ENCODE peak calls at places on chromosomes 3 and 15, in six cellular contexts. One of them, this sample, is unnamed.

GRCh38 chr3:188524057-188524456 is 370.1 kb downstream of the LPP start:
- DNase-seq in glutamatergic neuron: no peak
- DNase-seq in mammary epithelial cell: no peak
- DNase-seq in nephron progenitor cell: no peak
- DNase-seq in pancreas: no peak
- DNase-seq in GM13976: no peak
- DNase-seq in this sample: no peak

GRCh38 chr15:78739996-78740903 is 71.0 kb downstream of the ADAMTS7 start:
- DNase-seq in glutamatergic neuron: peak
- DNase-seq in mammary epithelial cell: peak
- DNase-seq in nephron progenitor cell: peak
- DNase-seq in pancreas: peak
- DNase-seq in GM13976: peak
- DNase-seq in this sample: peak

GRCh38 chr15:25717861-25718504 is 145.1 kb downstream of the ATP10A start:
- DNase-seq in glutamatergic neuron: no peak
- DNase-seq in mammary epithelial cell: no peak
- DNase-seq in nephron progenitor cell: no peak
- DNase-seq in pancreas: no peak
- DNase-seq in GM13976: no peak
- DNase-seq in this sample: no peak

GRCh38 chr15:43423793-43424192 is 52.9 kb downstream of the TUBGCP4 start:
- DNase-seq in glutamatergic neuron: no peak
- DNase-seq in mammary epithelial cell: peak
- DNase-seq in nephron progenitor cell: no peak
- DNase-seq in pancreas: no peak
- DNase-seq in GM13976: no peak
- DNase-seq in this sample: no peak

GRCh38 chr3:42668403-42668740 is 14.9 kb downstream of the ZBTB47 start:
- DNase-seq in glutamatergic neuron: no peak
- DNase-seq in mammary epithelial cell: no peak
- DNase-seq in nephron progenitor cell: no peak
- DNase-seq in pancreas: no peak
- DNase-seq in GM13976: no peak
- DNase-seq in this sample: no peak

GRCh38 chr3:160210799-160211221 is 14.4 kb upstream of the C3orf80 start:
- DNase-seq in glutamatergic neuron: no peak
- DNase-seq in mammary epithelial cell: peak
- DNase-seq in nephron progenitor cell: no peak
- DNase-seq in pancreas: no peak
- DNase-seq in GM13976: no peak
- DNase-seq in this sample: no peak

GRCh38 chr15:36356978-36357582 is 222.3 kb upstream of the CDIN1 start:
- DNase-seq in glutamatergic neuron: no peak
- DNase-seq in mammary epithelial cell: no peak
- DNase-seq in nephron progenitor cell: no peak
- DNase-seq in pancreas: no peak
- DNase-seq in GM13976: no peak
- DNase-seq in this sample: no peak

GRCh38 chr3:27526614-27527315 is 42.6 kb upstream of the SLC4A7 start:
- DNase-seq in glutamatergic neuron: no peak
- DNase-seq in mammary epithelial cell: no peak
- DNase-seq in nephron progenitor cell: no peak
- DNase-seq in pancreas: no peak
- DNase-seq in GM13976: no peak
- DNase-seq in this sample: no peak

GRCh38 chr15:95327661-95328060 is 1002.8 kb upstream of the NR2F2 start:
- DNase-seq in glutamatergic neuron: no peak
- DNase-seq in mammary epithelial cell: no peak
- DNase-seq in nephron progenitor cell: no peak
- DNase-seq in pancreas: no peak
- DNase-seq in GM13976: no peak
- DNase-seq in this sample: no peak

GRCh38 chr3:66537735-66538134 is 36.9 kb upstream of the LRIG1 start:
- DNase-seq in glutamatergic neuron: no peak
- DNase-seq in mammary epithelial cell: no peak
- DNase-seq in nephron progenitor cell: no peak
- DNase-seq in pancreas: no peak
- DNase-seq in GM13976: no peak
- DNase-seq in this sample: no peak

GRCh38 chr15:72168131-72168825 is 29.3 kb downstream of the GRAMD2A start:
- DNase-seq in glutamatergic neuron: no peak
- DNase-seq in mammary epithelial cell: peak
- DNase-seq in nephron progenitor cell: no peak
- DNase-seq in pancreas: no peak
- DNase-seq in GM13976: peak
- DNase-seq in this sample: no peak

GRCh38 chr3:33758874-33759273 is 39.6 kb upstream of the PDCD6IP start:
- DNase-seq in glutamatergic neuron: no peak
- DNase-seq in mammary epithelial cell: peak
- DNase-seq in nephron progenitor cell: no peak
- DNase-seq in pancreas: no peak
- DNase-seq in GM13976: no peak
- DNase-seq in this sample: no peak

GRCh38 chr15:63892794-63893441 is 59.2 kb upstream of the HERC1 start:
- DNase-seq in glutamatergic neuron: no peak
- DNase-seq in mammary epithelial cell: no peak
- DNase-seq in nephron progenitor cell: no peak
- DNase-seq in pancreas: no peak
- DNase-seq in GM13976: no peak
- DNase-seq in this sample: no peak

GRCh38 chr15:73375755-73376305 is 7.1 kb upstream of the HCN4 start:
- DNase-seq in glutamatergic neuron: no peak
- DNase-seq in mammary epithelial cell: no peak
- DNase-seq in nephron progenitor cell: no peak
- DNase-seq in pancreas: no peak
- DNase-seq in GM13976: no peak
- DNase-seq in this sample: no peak

GRCh38 chr3:173397161-173398110 is at the start of gene NLGN1:
- DNase-seq in glutamatergic neuron: peak
- DNase-seq in mammary epithelial cell: peak
- DNase-seq in nephron progenitor cell: peak
- DNase-seq in pancreas: peak
- DNase-seq in GM13976: peak
- DNase-seq in this sample: peak

GRCh38 chr3:94568041-94568440 is 505.2 kb downstream of the NSUN3 start:
- DNase-seq in glutamatergic neuron: no peak
- DNase-seq in mammary epithelial cell: no peak
- DNase-seq in nephron progenitor cell: no peak
- DNase-seq in pancreas: no peak
- DNase-seq in GM13976: no peak
- DNase-seq in this sample: no peak

GRCh38 chr3:8851703-8852102 is 82.3 kb upstream of the OXTR start:
- DNase-seq in glutamatergic neuron: no peak
- DNase-seq in mammary epithelial cell: peak
- DNase-seq in nephron progenitor cell: no peak
- DNase-seq in pancreas: no peak
- DNase-seq in GM13976: no peak
- DNase-seq in this sample: no peak

GRCh38 chr15:92001307-92001706 is 147.8 kb downstream of the SLCO3A1 start:
- DNase-seq in glutamatergic neuron: no peak
- DNase-seq in mammary epithelial cell: no peak
- DNase-seq in nephron progenitor cell: no peak
- DNase-seq in pancreas: no peak
- DNase-seq in GM13976: no peak
- DNase-seq in this sample: no peak

GRCh38 chr3:153246805-153247204 is 84.8 kb downstream of the RAP2B start:
- DNase-seq in glutamatergic neuron: no peak
- DNase-seq in mammary epithelial cell: no peak
- DNase-seq in nephron progenitor cell: no peak
- DNase-seq in pancreas: no peak
- DNase-seq in GM13976: no peak
- DNase-seq in this sample: no peak

GRCh38 chr3:13537926-13538325 is 11.0 kb upstream of the FBLN2 start:
- DNase-seq in glutamatergic neuron: no peak
- DNase-seq in mammary epithelial cell: peak
- DNase-seq in nephron progenitor cell: no peak
- DNase-seq in pancreas: no peak
- DNase-seq in GM13976: no peak
- DNase-seq in this sample: no peak

GRCh38 chr3:144683065-144683464 is 711.4 kb downstream of the DIPK2A start:
- DNase-seq in glutamatergic neuron: no peak
- DNase-seq in mammary epithelial cell: no peak
- DNase-seq in nephron progenitor cell: no peak
- DNase-seq in pancreas: no peak
- DNase-seq in GM13976: no peak
- DNase-seq in this sample: no peak

GRCh38 chr15:79682851-79683288 is 213.9 kb downstream of the MTHFS start:
- DNase-seq in glutamatergic neuron: no peak
- DNase-seq in mammary epithelial cell: peak
- DNase-seq in nephron progenitor cell: no peak
- DNase-seq in pancreas: no peak
- DNase-seq in GM13976: no peak
- DNase-seq in this sample: no peak

GRCh38 chr3:149654188-149654601 is 3.6 kb downstream of the WWTR1 start:
- DNase-seq in glutamatergic neuron: no peak
- DNase-seq in mammary epithelial cell: peak
- DNase-seq in nephron progenitor cell: no peak
- DNase-seq in pancreas: no peak
- DNase-seq in GM13976: no peak
- DNase-seq in this sample: no peak

GRCh38 chr3:11634081-11634635 is 9.6 kb downstream of the VGLL4 start:
- DNase-seq in glutamatergic neuron: no peak
- DNase-seq in mammary epithelial cell: no peak
- DNase-seq in nephron progenitor cell: no peak
- DNase-seq in pancreas: no peak
- DNase-seq in GM13976: no peak
- DNase-seq in this sample: no peak

GRCh38 chr3:107877936-107878335 is 212.9 kb downstream of the CD47 start:
- DNase-seq in glutamatergic neuron: no peak
- DNase-seq in mammary epithelial cell: no peak
- DNase-seq in nephron progenitor cell: no peak
- DNase-seq in pancreas: no peak
- DNase-seq in GM13976: no peak
- DNase-seq in this sample: no peak

DNA sequence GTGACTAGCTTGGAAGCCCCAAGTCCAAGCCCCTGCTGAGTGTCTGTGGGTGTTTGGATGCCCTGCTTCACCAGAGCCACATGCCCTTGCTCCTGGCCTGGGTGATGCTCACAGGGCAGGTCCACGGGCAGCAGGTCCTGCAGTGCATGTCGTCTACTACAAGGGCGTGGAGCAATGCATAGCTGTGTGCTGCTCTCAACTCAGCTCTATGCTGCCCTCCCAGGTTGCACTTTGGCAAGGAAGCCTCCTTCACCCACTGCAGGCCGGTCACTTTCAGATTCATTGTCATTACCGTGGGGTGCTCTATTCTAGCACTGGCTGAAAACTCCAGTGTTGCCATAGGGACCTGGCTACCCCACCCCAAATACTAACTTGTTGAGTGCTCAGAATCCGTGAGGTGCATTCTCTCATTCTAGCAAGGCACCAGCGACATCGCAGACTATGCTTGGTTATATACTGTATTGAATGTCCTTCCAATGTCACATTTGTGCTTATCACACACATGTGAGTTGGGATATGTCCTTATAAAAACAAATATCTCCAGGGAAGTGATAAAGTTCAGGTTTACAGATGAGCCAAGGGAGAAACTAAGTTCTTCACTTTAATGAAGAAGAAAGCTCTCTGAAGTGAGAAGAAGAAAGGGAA is 51.8 kb downstream of the GRAMD1C start:
- DNase-seq in glutamatergic neuron: no peak
- DNase-seq in mammary epithelial cell: no peak
- DNase-seq in nephron progenitor cell: no peak
- DNase-seq in pancreas: no peak
- DNase-seq in GM13976: no peak
- DNase-seq in this sample: peak
- TF ChIP-seq CTCF in glutamatergic neuron: no peak
- TF ChIP-seq CTCF in mammary epithelial cell: no peak
- TF ChIP-seq CTCF in nephron progenitor cell: no peak
- TF ChIP-seq CTCF in pancreas: no peak
- TF ChIP-seq CTCF in GM13976: no peak
- TF ChIP-seq CTCF in this sample: no peak

DNA sequence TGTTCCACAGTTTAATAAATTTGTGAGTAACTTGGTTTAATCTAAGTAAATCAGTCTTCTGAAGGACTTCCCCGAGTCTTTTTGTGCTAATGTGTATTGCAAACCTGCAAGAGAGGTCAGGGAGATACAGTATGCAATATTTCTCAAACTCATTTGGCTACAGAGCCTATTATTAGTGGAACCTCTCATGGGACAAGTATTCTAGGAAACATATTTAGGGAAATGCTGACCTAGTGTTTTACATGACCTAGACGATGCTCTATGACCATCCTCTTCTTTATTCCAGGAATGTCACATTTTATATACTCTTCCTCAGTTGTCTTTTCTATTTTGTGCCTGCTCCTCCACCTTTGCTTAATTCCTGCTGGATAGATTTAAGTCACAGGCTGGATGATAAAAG is 327.8 kb upstream of the TBC1D5 start:
- DNase-seq in glutamatergic neuron: no peak
- DNase-seq in mammary epithelial cell: no peak
- DNase-seq in nephron progenitor cell: no peak
- DNase-seq in pancreas: no peak
- DNase-seq in GM13976: no peak
- DNase-seq in this sample: no peak
- TF ChIP-seq CTCF in glutamatergic neuron: no peak
- TF ChIP-seq CTCF in mammary epithelial cell: no peak
- TF ChIP-seq CTCF in nephron progenitor cell: no peak
- TF ChIP-seq CTCF in pancreas: no peak
- TF ChIP-seq CTCF in GM13976: no peak
- TF ChIP-seq CTCF in this sample: no peak

DNA sequence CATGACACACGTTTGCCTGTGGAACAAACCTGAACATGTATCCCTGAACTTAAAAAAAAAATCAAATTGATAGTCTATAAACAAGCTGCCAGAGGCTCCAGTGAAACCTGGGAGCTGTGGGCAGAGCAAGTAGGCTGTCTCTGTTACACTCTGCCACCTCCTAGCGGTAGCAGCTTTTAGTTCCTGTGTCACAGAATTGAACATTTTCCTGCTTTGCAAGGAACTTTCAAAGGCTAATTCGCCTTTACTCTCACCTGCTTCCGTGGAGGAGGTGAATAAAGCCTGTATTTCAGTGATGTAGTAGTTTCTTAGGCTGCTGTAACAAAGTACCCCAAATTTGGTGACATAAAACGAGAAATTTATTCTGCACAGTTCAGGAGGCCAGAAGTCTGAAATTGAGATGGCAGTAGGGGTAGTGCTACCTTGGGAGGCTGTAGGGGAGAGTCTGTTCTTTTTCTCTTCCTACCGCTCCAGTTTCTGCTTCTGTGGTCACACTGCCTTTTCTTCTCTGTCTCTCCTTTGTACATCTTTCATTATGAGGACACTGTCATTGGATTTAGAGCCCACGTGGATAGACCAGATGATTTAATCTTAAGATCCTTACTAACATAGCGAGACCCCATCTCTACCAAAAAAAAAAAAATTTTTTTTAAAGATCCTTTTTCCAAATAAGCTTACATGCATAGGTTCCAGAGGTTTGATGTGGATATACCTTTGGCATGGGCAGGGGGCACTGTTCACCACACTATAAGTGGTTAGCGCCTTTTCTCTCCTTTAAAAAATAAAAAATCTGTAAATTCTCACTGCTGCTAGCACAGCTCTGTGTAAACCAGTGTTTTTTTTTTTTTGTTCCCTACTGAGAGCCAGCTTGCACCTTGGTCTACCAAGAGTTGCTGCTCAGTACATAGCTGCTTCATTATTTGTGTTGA is 25.3 kb downstream of the FBXO22 start:
- DNase-seq in glutamatergic neuron: peak
- DNase-seq in mammary epithelial cell: no peak
- DNase-seq in nephron progenitor cell: peak
- DNase-seq in pancreas: no peak
- DNase-seq in GM13976: no peak
- DNase-seq in this sample: peak
- TF ChIP-seq CTCF in glutamatergic neuron: peak
- TF ChIP-seq CTCF in mammary epithelial cell: no peak
- TF ChIP-seq CTCF in nephron progenitor cell: peak
- TF ChIP-seq CTCF in pancreas: peak
- TF ChIP-seq CTCF in GM13976: no peak
- TF ChIP-seq CTCF in this sample: peak

GRCh38 chr3:31533169-31533870 is 595 bp downstream of the STT3B start:
- DNase-seq in glutamatergic neuron: peak
- DNase-seq in mammary epithelial cell: peak
- DNase-seq in nephron progenitor cell: peak
- DNase-seq in pancreas: peak
- DNase-seq in GM13976: peak
- DNase-seq in this sample: peak
- TF ChIP-seq CTCF in glutamatergic neuron: peak
- TF ChIP-seq CTCF in mammary epithelial cell: no peak
- TF ChIP-seq CTCF in nephron progenitor cell: no peak
- TF ChIP-seq CTCF in pancreas: no peak
- TF ChIP-seq CTCF in GM13976: no peak
- TF ChIP-seq CTCF in this sample: no peak